ENCODE peak calls at places on chromosomes 3 and 15, in seven cellular contexts. H is MCF 10A; L is fibroblast of the aortic adventitia; D is naive thymus-derived CD8-positive, alpha-beta T cell; W is HT-29; F is germinal center; C is ureter. G is an unnamed sample.

GRCh38 chr15:98441599-98441998 is 206.7 kb upstream of the IGF1R start:
- DNase-seq in H (no peak), L (no peak), D (no peak), W (no peak), F (no peak), C (no peak), G (no peak)

GRCh38 chr15:60215225-60215963 is 182.4 kb downstream of the ANXA2 start:
- DNase-seq in H (no peak), L (no peak), D (no peak), W (no peak), F (no peak), C (no peak), G (no peak)

GRCh38 chr15:63683343-63683951 is 86.3 kb downstream of the FBXL22 start:
- DNase-seq in H (no peak), L (no peak), D (no peak), W (no peak), F (no peak), C (no peak), G (no peak)

GRCh38 chr3:127791221-127791913 is 30.9 kb downstream of the MGLL start:
- DNase-seq in H (peak), L (peak), D (no peak), W (peak), F (peak), C (no peak), G (no peak)

GRCh38 chr3:165645191-165645590 is 192.0 kb downstream of the BCHE start:
- DNase-seq in H (no peak), L (no peak), D (no peak), W (no peak), F (no peak), C (no peak), G (no peak)

GRCh38 chr15:82986442-82986780 is 401 bp downstream of the RAMAC start:
- DNase-seq in H (no peak), L (peak), D (peak), W (peak), F (peak), C (no peak), G (no peak)

GRCh38 chr3:23537006-23537620 is 268.6 kb upstream of the UBE2E1 start:
- DNase-seq in H (no peak), L (no peak), D (no peak), W (no peak), F (no peak), C (no peak), G (no peak)

GRCh38 chr3:162390891-162391290 is 894.3 kb downstream of the OTOL1 start:
- DNase-seq in H (peak), L (peak), D (no peak), W (no peak), F (no peak), C (no peak), G (no peak)

GRCh38 chr3:157174265-157174615 is 14.3 kb upstream of the CCNL1 start:
- DNase-seq in H (no peak), L (no peak), D (no peak), W (no peak), F (no peak), C (no peak), G (no peak)

GRCh38 chr15:22831473-22831872 is 7.0 kb upstream of the NIPA2 start:
- DNase-seq in H (peak), L (no peak), D (no peak), W (no peak), F (no peak), C (no peak), G (no peak)

GRCh38 chr3:104763007-104763406 is 603.7 kb upstream of the ALCAM start:
- DNase-seq in H (peak), L (peak), D (no peak), W (no peak), F (no peak), C (no peak), G (no peak)